ENCODE peak calls at places on chromosomes 7 and 10, in eight cellular contexts. One of them, this sample, is unnamed. For H3K36me3, the result is how much of the 10 kb centered on the place peaks cover.

GRCh38 chr7:114953724-114954123 is 31.8 kb downstream of the MDFIC start:
- DNase-seq in uterus: no peak
- DNase-seq in Peyer's patch: no peak
- DNase-seq in upper lobe of right lung: no peak
- DNase-seq in BE2C: no peak
- DNase-seq in mesenchymal stem cell: no peak
- DNase-seq in tibial nerve: no peak
- DNase-seq in adrenal gland: no peak
- DNase-seq in this sample: no peak

GRCh38 chr10:93468532-93469213 is 13.5 kb downstream of the MYOF start:
- DNase-seq in uterus: peak
- DNase-seq in Peyer's patch: no peak
- DNase-seq in upper lobe of right lung: no peak
- DNase-seq in BE2C: no peak
- DNase-seq in mesenchymal stem cell: peak
- DNase-seq in tibial nerve: no peak
- DNase-seq in adrenal gland: peak
- DNase-seq in this sample: no peak

GRCh38 chr10:112852308-112852707 is 97.7 kb upstream of the TCF7L2 start:
- DNase-seq in uterus: no peak
- DNase-seq in Peyer's patch: no peak
- DNase-seq in upper lobe of right lung: no peak
- DNase-seq in BE2C: no peak
- DNase-seq in mesenchymal stem cell: no peak
- DNase-seq in tibial nerve: peak
- DNase-seq in adrenal gland: peak
- DNase-seq in this sample: no peak

GRCh38 chr7:137930616-137931015 is 71.3 kb downstream of the CREB3L2 start:
- DNase-seq in uterus: no peak
- DNase-seq in Peyer's patch: no peak
- DNase-seq in upper lobe of right lung: no peak
- DNase-seq in BE2C: no peak
- DNase-seq in mesenchymal stem cell: peak
- DNase-seq in tibial nerve: no peak
- DNase-seq in adrenal gland: peak
- DNase-seq in this sample: no peak

GRCh38 chr7:81929386-81929785 is 159.5 kb upstream of the HGF start:
- DNase-seq in uterus: no peak
- DNase-seq in Peyer's patch: no peak
- DNase-seq in upper lobe of right lung: no peak
- DNase-seq in BE2C: no peak
- DNase-seq in mesenchymal stem cell: peak
- DNase-seq in tibial nerve: no peak
- DNase-seq in adrenal gland: no peak
- DNase-seq in this sample: no peak

GRCh38 chr7:151381333-151382078 is 28.3 kb downstream of the WDR86 start:
- DNase-seq in uterus: no peak
- DNase-seq in Peyer's patch: no peak
- DNase-seq in upper lobe of right lung: peak
- DNase-seq in BE2C: peak
- DNase-seq in mesenchymal stem cell: no peak
- DNase-seq in tibial nerve: no peak
- DNase-seq in adrenal gland: no peak
- DNase-seq in this sample: peak

GRCh38 chr10:123009105-123009805 is 449 bp downstream of the ACADSB start:
- DNase-seq in uterus: peak
- DNase-seq in Peyer's patch: peak
- DNase-seq in upper lobe of right lung: peak
- DNase-seq in BE2C: peak
- DNase-seq in mesenchymal stem cell: peak
- DNase-seq in tibial nerve: peak
- DNase-seq in adrenal gland: peak
- DNase-seq in this sample: peak

GRCh38 chr7:90948085-90948484 is 316.1 kb upstream of the FZD1 start:
- DNase-seq in uterus: no peak
- DNase-seq in Peyer's patch: no peak
- DNase-seq in upper lobe of right lung: no peak
- DNase-seq in BE2C: no peak
- DNase-seq in mesenchymal stem cell: no peak
- DNase-seq in tibial nerve: no peak
- DNase-seq in adrenal gland: no peak
- DNase-seq in this sample: no peak

GRCh38 chr7:13421779-13422178 is 567.7 kb downstream of the ETV1 start:
- DNase-seq in uterus: no peak
- DNase-seq in Peyer's patch: no peak
- DNase-seq in upper lobe of right lung: no peak
- DNase-seq in BE2C: no peak
- DNase-seq in mesenchymal stem cell: no peak
- DNase-seq in tibial nerve: no peak
- DNase-seq in adrenal gland: no peak
- DNase-seq in this sample: no peak

DNA sequence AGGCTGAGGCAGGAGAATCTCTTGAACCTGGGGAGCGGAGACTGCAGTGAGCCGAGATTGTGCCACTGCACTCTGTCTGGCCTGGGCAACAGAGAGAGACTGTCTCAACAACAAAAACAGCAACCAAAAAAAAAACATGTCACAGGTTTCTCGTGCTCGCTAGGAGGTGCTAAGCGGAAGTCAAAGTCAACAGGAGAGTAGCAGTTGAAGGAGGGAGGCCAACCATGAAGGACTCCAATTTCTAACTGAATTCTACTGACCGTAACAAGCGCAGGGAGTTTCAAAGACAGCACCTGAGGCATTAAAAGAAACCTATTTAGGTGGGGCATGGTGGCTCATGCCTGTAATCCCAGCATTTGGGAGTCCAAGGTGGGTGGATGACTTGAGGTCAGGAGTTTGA is 19.4 kb downstream of the KIN start:
- DNase-seq in uterus: no peak
- DNase-seq in Peyer's patch: no peak
- DNase-seq in upper lobe of right lung: no peak
- DNase-seq in BE2C: no peak
- DNase-seq in mesenchymal stem cell: no peak
- DNase-seq in tibial nerve: no peak
- DNase-seq in adrenal gland: no peak
- DNase-seq in this sample: no peak
- H3K36me3 ChIP-seq in uterus: under half
- H3K36me3 ChIP-seq in Peyer's patch: half or more
- H3K36me3 ChIP-seq in upper lobe of right lung: half or more
- H3K36me3 ChIP-seq in BE2C: under half
- H3K36me3 ChIP-seq in mesenchymal stem cell: half or more
- H3K36me3 ChIP-seq in tibial nerve: under half
- H3K36me3 ChIP-seq in adrenal gland: under half
- H3K36me3 ChIP-seq in this sample: under half

GRCh38 chr7:135799881-135800280 is 51.3 kb upstream of the FAM180A start:
- DNase-seq in uterus: no peak
- DNase-seq in Peyer's patch: no peak
- DNase-seq in upper lobe of right lung: no peak
- DNase-seq in BE2C: no peak
- DNase-seq in mesenchymal stem cell: no peak
- DNase-seq in tibial nerve: no peak
- DNase-seq in adrenal gland: no peak
- DNase-seq in this sample: no peak
- H3K4me3 ChIP-seq in uterus: no peak
- H3K4me3 ChIP-seq in Peyer's patch: no peak
- H3K4me3 ChIP-seq in upper lobe of right lung: no peak
- H3K4me3 ChIP-seq in BE2C: no peak
- H3K4me3 ChIP-seq in mesenchymal stem cell: no peak
- H3K4me3 ChIP-seq in tibial nerve: no peak
- H3K4me3 ChIP-seq in adrenal gland: no peak
- H3K4me3 ChIP-seq in this sample: no peak

DNA sequence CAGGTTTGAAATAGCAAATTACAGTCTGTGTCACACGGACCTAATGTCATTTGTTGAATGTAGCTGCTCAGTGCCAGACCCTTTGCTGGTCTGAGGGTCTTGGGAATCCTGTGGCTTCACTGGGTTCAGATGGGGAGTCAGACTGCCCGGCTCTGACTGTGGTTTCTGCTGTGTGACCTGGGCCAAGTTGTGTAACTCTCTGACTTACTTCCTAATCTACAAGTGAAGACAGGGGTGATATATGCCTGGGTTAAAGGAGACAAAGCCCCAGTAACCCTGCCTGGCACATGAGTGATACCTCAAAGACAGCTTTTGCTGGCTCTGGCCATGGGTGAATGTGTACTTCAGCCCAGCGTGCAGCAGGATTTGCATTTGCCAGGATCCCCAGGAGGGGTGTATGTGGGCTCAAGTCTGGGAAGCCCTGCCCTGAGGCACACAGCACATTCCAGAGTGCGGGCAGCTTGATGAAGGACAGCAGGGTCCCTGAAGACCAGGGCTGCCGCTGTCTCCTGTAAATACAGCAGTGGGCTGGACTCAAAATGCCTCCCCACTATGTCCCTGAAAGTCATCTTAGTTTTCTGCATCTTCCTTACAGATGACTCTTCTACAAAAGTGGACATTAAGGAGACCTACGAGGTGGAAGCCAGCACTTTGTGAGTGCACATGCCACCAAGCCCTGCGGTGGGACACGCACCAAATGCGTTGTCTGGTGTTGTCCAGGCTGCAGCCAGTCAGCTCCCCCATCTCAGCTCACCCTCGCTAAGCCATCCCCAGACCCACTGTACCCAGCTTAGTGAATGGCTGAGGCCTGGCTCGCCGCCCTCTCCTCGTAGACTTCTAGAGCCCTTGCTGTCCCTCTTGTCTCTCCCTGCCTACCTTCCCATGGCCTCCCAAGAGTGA is 16.4 kb downstream of the NACAD start:
- DNase-seq in uterus: no peak
- DNase-seq in Peyer's patch: no peak
- DNase-seq in upper lobe of right lung: no peak
- DNase-seq in BE2C: no peak
- DNase-seq in mesenchymal stem cell: peak
- DNase-seq in tibial nerve: no peak
- DNase-seq in adrenal gland: no peak
- DNase-seq in this sample: peak
- H3K36me3 ChIP-seq in uterus: under half
- H3K36me3 ChIP-seq in Peyer's patch: half or more
- H3K36me3 ChIP-seq in upper lobe of right lung: half or more
- H3K36me3 ChIP-seq in BE2C: under half
- H3K36me3 ChIP-seq in mesenchymal stem cell: half or more
- H3K36me3 ChIP-seq in tibial nerve: under half
- H3K36me3 ChIP-seq in adrenal gland: under half
- H3K36me3 ChIP-seq in this sample: under half

DNA sequence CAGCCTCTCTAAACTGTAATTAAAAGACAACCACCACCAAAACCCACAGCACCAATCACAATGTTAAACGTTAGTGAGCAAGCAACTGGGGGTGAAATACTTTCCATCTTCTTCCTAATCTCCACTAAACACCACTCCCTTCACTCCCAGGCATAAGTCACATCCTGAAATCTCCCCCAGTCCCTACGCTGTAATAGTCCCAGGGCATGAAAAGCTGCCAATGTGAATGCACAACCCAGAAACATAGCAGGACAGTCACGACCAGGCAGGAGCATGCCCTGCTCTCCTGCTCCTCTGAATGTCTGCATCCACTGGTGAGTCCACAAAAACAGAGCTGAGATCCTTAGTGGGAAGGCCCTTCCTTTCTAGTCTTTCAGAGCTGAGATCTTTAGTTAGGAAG is 288.9 kb downstream of the PARD3 start:
- DNase-seq in uterus: no peak
- DNase-seq in Peyer's patch: no peak
- DNase-seq in upper lobe of right lung: no peak
- DNase-seq in BE2C: no peak
- DNase-seq in mesenchymal stem cell: peak
- DNase-seq in tibial nerve: no peak
- DNase-seq in adrenal gland: no peak
- DNase-seq in this sample: no peak
- H3K4me3 ChIP-seq in uterus: no peak
- H3K4me3 ChIP-seq in Peyer's patch: no peak
- H3K4me3 ChIP-seq in upper lobe of right lung: no peak
- H3K4me3 ChIP-seq in BE2C: no peak
- H3K4me3 ChIP-seq in mesenchymal stem cell: peak
- H3K4me3 ChIP-seq in tibial nerve: no peak
- H3K4me3 ChIP-seq in adrenal gland: no peak
- H3K4me3 ChIP-seq in this sample: no peak

GRCh38 chr7:14760730-14761129 is 141.8 kb downstream of the DGKB start:
- DNase-seq in uterus: no peak
- DNase-seq in Peyer's patch: no peak
- DNase-seq in upper lobe of right lung: no peak
- DNase-seq in BE2C: no peak
- DNase-seq in mesenchymal stem cell: no peak
- DNase-seq in tibial nerve: no peak
- DNase-seq in adrenal gland: no peak
- DNase-seq in this sample: no peak
- H3K36me3 ChIP-seq in uterus: under half
- H3K36me3 ChIP-seq in Peyer's patch: under half
- H3K36me3 ChIP-seq in upper lobe of right lung: under half
- H3K36me3 ChIP-seq in BE2C: under half
- H3K36me3 ChIP-seq in mesenchymal stem cell: under half
- H3K36me3 ChIP-seq in tibial nerve: under half
- H3K36me3 ChIP-seq in adrenal gland: under half
- H3K36me3 ChIP-seq in this sample: under half

DNA sequence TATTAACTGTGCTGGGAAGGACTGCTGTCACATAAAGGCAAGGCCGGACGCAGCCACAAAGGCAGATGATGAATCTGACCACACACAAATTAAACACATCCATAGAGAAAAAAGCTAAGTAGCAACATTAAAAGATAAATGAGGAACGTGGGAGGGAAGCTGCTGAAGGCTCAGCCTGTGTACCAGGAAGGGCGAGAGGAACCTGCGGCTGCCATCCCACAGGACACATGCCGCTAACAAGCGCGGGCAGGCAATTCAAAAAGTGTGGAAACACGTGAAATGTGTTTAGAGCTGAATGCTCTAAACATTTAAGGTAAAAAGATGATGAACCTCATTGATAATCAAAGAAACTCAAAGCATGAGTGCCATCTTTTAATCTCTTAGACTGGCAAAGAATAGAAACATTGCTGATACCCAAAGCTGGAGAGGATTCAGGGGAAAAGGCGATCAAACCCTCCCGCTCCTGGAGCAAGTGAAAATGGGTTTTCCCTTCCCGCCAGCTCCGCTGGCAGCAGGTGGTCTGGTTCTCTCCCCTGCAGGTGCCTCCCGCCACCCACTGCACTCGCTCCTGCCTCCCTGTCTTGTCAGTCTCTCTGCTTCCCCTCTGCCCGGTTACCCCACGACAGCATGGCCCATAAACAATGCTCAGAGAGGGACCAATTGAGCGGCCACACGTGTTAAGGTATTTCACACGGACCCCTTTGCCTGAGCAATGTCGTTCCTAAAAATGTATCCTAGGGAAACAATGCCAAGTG is 4.2 kb downstream of the STK32C start:
- DNase-seq in uterus: no peak
- DNase-seq in Peyer's patch: no peak
- DNase-seq in upper lobe of right lung: peak
- DNase-seq in BE2C: no peak
- DNase-seq in mesenchymal stem cell: no peak
- DNase-seq in tibial nerve: no peak
- DNase-seq in adrenal gland: peak
- DNase-seq in this sample: no peak
- H3K4me3 ChIP-seq in uterus: no peak
- H3K4me3 ChIP-seq in Peyer's patch: no peak
- H3K4me3 ChIP-seq in upper lobe of right lung: no peak
- H3K4me3 ChIP-seq in BE2C: no peak
- H3K4me3 ChIP-seq in mesenchymal stem cell: no peak
- H3K4me3 ChIP-seq in tibial nerve: no peak
- H3K4me3 ChIP-seq in adrenal gland: no peak
- H3K4me3 ChIP-seq in this sample: no peak

This sample was measured in H7.